ENCODE peak calls at places on chromosomes 3 and 15, in six cellular contexts. V is uterus, J is ascending aorta, H is HCT116, Y is body of pancreas, U is PC-3. X is an unnamed sample.
A peak's percentile ranks its signal among the peaks of the same experiment; 100 is the strongest.

GRCh38 chr3:20022954-20023644 is 11.0 kb upstream of the PP2D1 start:
- DNase-seq in H (no peak), V (no peak), J (no peak), Y (no peak), U (no peak), X (no peak)

GRCh38 chr3:136787226-136787793 is 31.6 kb upstream of the SLC35G2 start:
- DNase-seq in H (no peak), V (no peak), J (no peak), U (no peak), Y (peak; percentile 50), X (no peak)

GRCh38 chr15:51727141-51727897 is 10.1 kb downstream of the LYSMD2 start:
- DNase-seq in V (no peak), Y (no peak), U (peak; percentile 30), H (no peak), J (no peak), X (no peak)

GRCh38 chr3:105140899-105141367 is 225.8 kb upstream of the ALCAM start:
- DNase-seq in J (no peak), H (no peak), U (no peak), V (no peak), Y (no peak), X (no peak)

GRCh38 chr3:107218864-107219269 is 158.4 kb upstream of the CCDC54 start:
- DNase-seq in U (no peak), V (no peak), H (no peak), Y (no peak), J (no peak), X (no peak)

GRCh38 chr3:71680588-71680987 is 44.6 kb downstream of the EIF4E3 start:
- DNase-seq in J (no peak), U (peak; percentile 77), Y (no peak), H (no peak), V (no peak), X (no peak)

GRCh38 chr3:46110701-46111493 is 83.6 kb upstream of the XCR1 start:
- DNase-seq in Y (peak; percentile 47), V (no peak), H (peak; percentile 61), J (peak; percentile 71), U (peak; percentile 98), X (no peak)

GRCh38 chr3:149717391-149718056 is 34.8 kb downstream of the COMMD2 start:
- DNase-seq in J (peak; percentile 83), H (peak; percentile 65), V (peak; percentile 75), Y (peak; percentile 53), U (peak; percentile 88), X (no peak)

GRCh38 chr3:79314962-79315361 is 452.8 kb downstream of the ROBO1 start:
- DNase-seq in V (no peak), H (no peak), Y (no peak), U (no peak), J (no peak), X (no peak)

GRCh38 chr3:149319750-149320149 is 13.7 kb downstream of the TM4SF18 start:
- DNase-seq in H (no peak), V (no peak), U (no peak), Y (no peak), J (no peak), X (no peak)

GRCh38 chr3:185082149-185082548 is 70.7 kb downstream of the C3orf70 start:
- DNase-seq in H (no peak), V (no peak), U (no peak), Y (no peak), J (no peak), X (no peak)

GRCh38 chr15:80710635-80711553 is 15.8 kb downstream of the ABHD17C start:
- DNase-seq in J (no peak), U (peak; percentile 52), V (no peak), Y (no peak), H (no peak), X (no peak)

GRCh38 chr15:66646308-66646707 is 55.7 kb upstream of the SMAD6 start:
- DNase-seq in J (peak; percentile 76), V (no peak), U (no peak), H (no peak), Y (no peak), X (no peak)

GRCh38 chr15:52527898-52528464 is 699 bp downstream of the MYO5A start:
- DNase-seq in H (no peak), U (peak; percentile 34), J (no peak), V (peak; percentile 25), Y (peak; percentile 14), X (no peak)

GRCh38 chr15:45637552-45638033 is 2.8 kb downstream of the SQOR start:
- DNase-seq in J (peak; percentile 76), H (no peak), V (peak; percentile 57), U (peak; percentile 60), Y (peak; percentile 53), X (no peak)

GRCh38 chr3:129888739-129889138 is 4.8 kb downstream of the TMCC1 start:
- DNase-seq in J (no peak), Y (no peak), H (peak; percentile 44), U (peak; percentile 86), V (no peak), X (no peak)

GRCh38 chr3:150251654-150252053 is 156.4 kb upstream of the TSC22D2 start:
- DNase-seq in H (no peak), J (no peak), U (peak; percentile 54), V (no peak), Y (no peak), X (no peak)

GRCh38 chr15:56598991-56599390 is 134.1 kb upstream of the MNS1 start:
- DNase-seq in V (no peak), Y (no peak), J (no peak), U (peak; percentile 73), H (no peak), X (no peak)

GRCh38 chr3:170180107-170180951 is 1.2 kb downstream of the PHC3 start:
- DNase-seq in V (no peak), U (peak; percentile 45), Y (no peak), J (no peak), H (no peak), X (no peak)

GRCh38 chr15:69557340-69558137 is 104.9 kb downstream of the RPLP1 start:
- DNase-seq in U (peak; percentile 97), H (peak; percentile 55), J (peak; percentile 83), V (no peak), Y (peak; percentile 50), X (no peak)

GRCh38 chr3:161913786-161914389 is 417.3 kb downstream of the OTOL1 start:
- DNase-seq in V (no peak), J (no peak), H (no peak), U (peak; percentile 81), Y (no peak), X (no peak)

GRCh38 chr3:184982058-184982457 is 170.1 kb downstream of the VPS8 start:
- DNase-seq in Y (no peak), J (no peak), H (no peak), V (no peak), U (no peak), X (no peak)

GRCh38 chr15:30885814-30886213 is 17.9 kb upstream of the FAN1 start:
- DNase-seq in U (peak; percentile 48), Y (no peak), J (no peak), V (no peak), H (no peak), X (no peak)

GRCh38 chr15:41852736-41853135 is 14.1 kb downstream of the PLA2G4B start:
- DNase-seq in J (no peak), U (no peak), V (no peak), H (no peak), Y (no peak), X (no peak)

GRCh38 chr15:50017522-50017921 is 101.5 kb downstream of the ATP8B4 start:
- DNase-seq in V (no peak), U (no peak), H (no peak), Y (no peak), J (no peak), X (no peak)

GRCh38 chr3:48759071-48759470 is 42.0 kb upstream of the IP6K2 start:
- DNase-seq in Y (no peak), H (no peak), U (no peak), V (no peak), J (no peak), X (no peak)

GRCh38 chr3:45272828-45273470 is 46.9 kb upstream of the TMEM158 start:
- DNase-seq in U (peak; percentile 67), Y (no peak), V (no peak), H (no peak), J (no peak), X (no peak)

GRCh38 chr3:33791477-33792166 is 6.8 kb upstream of the PDCD6IP start:
- DNase-seq in V (no peak), J (no peak), Y (no peak), U (peak; percentile 52), H (no peak), X (no peak)

GRCh38 chr3:85164446-85164845 is 205.7 kb downstream of the CADM2 start:
- DNase-seq in Y (no peak), J (no peak), H (no peak), U (no peak), V (no peak), X (no peak)

GRCh38 chr15:87779746-87780145 is 476.8 kb downstream of the NTRK3 start:
- DNase-seq in H (no peak), U (no peak), Y (no peak), V (no peak), J (no peak), X (no peak)

GRCh38 chr3:121958801-121959200 is 63.2 kb downstream of the ILDR1 start:
- DNase-seq in J (no peak), H (no peak), Y (no peak), U (no peak), V (no peak), X (no peak)

GRCh38 chr3:134201201-134202130 is 49.2 kb downstream of the RYK start:
- DNase-seq in Y (no peak), V (no peak), J (no peak), H (peak; percentile 85), U (peak; percentile 86), X (no peak)

GRCh38 chr3:197125601-197126000 is 96.0 kb upstream of the MELTF start:
- DNase-seq in J (no peak), Y (no peak), V (no peak), U (no peak), H (no peak), X (no peak)

GRCh38 chr3:15499536-15499935 is 22.0 kb downstream of the COLQ start:
- DNase-seq in V (no peak), H (no peak), Y (no peak), U (peak; percentile 7), J (peak; percentile 67), X (no peak)
- H3K4me1 ChIP-seq in V (no peaks in the 10 kb centered on the region), H (no peaks in the 10 kb centered on the region), Y (peaks cover 8% of the 10 kb centered on the region), U (no peaks in the 10 kb centered on the region), J (no peaks in the 10 kb centered on the region), X (no peaks in the 10 kb centered on the region)

DNA sequence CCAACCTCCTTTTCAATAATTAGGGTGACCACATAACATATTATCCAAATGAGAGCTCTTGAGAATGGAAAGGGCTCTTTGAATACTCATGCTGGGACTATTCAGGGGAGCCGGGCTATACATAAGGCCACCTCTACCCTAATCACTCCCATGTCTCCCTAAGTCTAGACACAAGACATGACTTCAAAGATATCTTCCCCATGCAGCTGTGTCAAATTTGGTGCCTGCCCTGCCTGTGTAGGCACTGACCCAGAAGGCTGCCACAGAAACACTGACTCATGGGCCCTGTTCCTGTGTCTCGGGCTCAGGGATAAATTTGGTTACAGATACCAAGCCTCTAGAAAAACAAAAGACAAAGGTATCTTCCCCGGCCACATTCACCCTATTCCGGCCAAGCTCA is 70.3 kb downstream of the MYLK start:
- DNase-seq in J (no peak), V (no peak), U (peak; percentile 31), H (no peak), Y (no peak), X (peak; percentile 22)
- H3K4me1 ChIP-seq in J (peaks cover 44% of the 10 kb centered on the region), V (peaks cover 7% of the 10 kb centered on the region), U (peaks cover 6% of the 10 kb centered on the region), H (peaks cover 3% of the 10 kb centered on the region), Y (no peaks in the 10 kb centered on the region), X (peaks cover 21% of the 10 kb centered on the region)

GRCh38 chr3:38133209-38133556 is 3.7 kb downstream of the ACAA1 start:
- DNase-seq in U (no peak), J (peak; percentile 45), H (no peak), V (no peak), Y (no peak), X (no peak)
- H3K4me1 ChIP-seq in U (peaks cover 47% of the 10 kb centered on the region), J (peaks cover 20% of the 10 kb centered on the region), H (peaks cover 28% of the 10 kb centered on the region), V (no peaks in the 10 kb centered on the region), Y (peaks cover 70% of the 10 kb centered on the region), X (peaks cover 42% of the 10 kb centered on the region)

GRCh38 chr3:51813539-51813938 is 34.5 kb upstream of the IQCF6 start:
- DNase-seq in J (no peak), Y (peak; percentile 29), U (no peak), V (no peak), H (no peak), X (no peak)
- H3K4me1 ChIP-seq in J (no peaks in the 10 kb centered on the region), Y (no peaks in the 10 kb centered on the region), U (no peaks in the 10 kb centered on the region), V (no peaks in the 10 kb centered on the region), H (no peaks in the 10 kb centered on the region), X (no peaks in the 10 kb centered on the region)

X was measured in vagina.